ENCODE peak calls at places on chromosomes 1 and 21, in seven cellular contexts. One of them, this sample, is unnamed.

GRCh38 chr21:38505654-38506523 is 7.6 kb upstream of the ERG start:
- DNase-seq in PC-3: peak
- DNase-seq in cardiac fibroblast: peak
- DNase-seq in pancreas: no peak
- DNase-seq in astrocyte of the spinal cord: peak
- DNase-seq in heart left ventricle: no peak
- DNase-seq in lower leg skin: peak
- DNase-seq in this sample: peak

GRCh38 chr1:230277201-230277771 is 148.8 kb downstream of the PGBD5 start:
- DNase-seq in heart left ventricle: no peak
- DNase-seq in cardiac fibroblast: no peak
- DNase-seq in astrocyte of the spinal cord: no peak
- DNase-seq in pancreas: no peak
- DNase-seq in lower leg skin: no peak
- DNase-seq in PC-3: no peak
- DNase-seq in this sample: no peak

GRCh38 chr1:82586473-82586872 is 785.7 kb downstream of the ADGRL2 start:
- DNase-seq in PC-3: no peak
- DNase-seq in astrocyte of the spinal cord: no peak
- DNase-seq in cardiac fibroblast: peak
- DNase-seq in lower leg skin: no peak
- DNase-seq in pancreas: peak
- DNase-seq in heart left ventricle: peak
- DNase-seq in this sample: no peak

GRCh38 chr21:37489553-37489952 is 123.0 kb downstream of the DYRK1A start:
- DNase-seq in pancreas: no peak
- DNase-seq in astrocyte of the spinal cord: peak
- DNase-seq in cardiac fibroblast: no peak
- DNase-seq in PC-3: no peak
- DNase-seq in heart left ventricle: no peak
- DNase-seq in lower leg skin: no peak
- DNase-seq in this sample: no peak

GRCh38 chr1:43757343-43758053 is 50.2 kb downstream of the ST3GAL3 start:
- DNase-seq in cardiac fibroblast: no peak
- DNase-seq in lower leg skin: no peak
- DNase-seq in PC-3: no peak
- DNase-seq in heart left ventricle: no peak
- DNase-seq in pancreas: no peak
- DNase-seq in astrocyte of the spinal cord: no peak
- DNase-seq in this sample: peak

GRCh38 chr1:167086033-167086432 is 4.1 kb downstream of the GPA33 start:
- DNase-seq in PC-3: no peak
- DNase-seq in cardiac fibroblast: no peak
- DNase-seq in astrocyte of the spinal cord: no peak
- DNase-seq in lower leg skin: no peak
- DNase-seq in heart left ventricle: no peak
- DNase-seq in pancreas: no peak
- DNase-seq in this sample: peak

GRCh38 chr1:161784963-161785362 is 18.8 kb downstream of the ATF6 start:
- DNase-seq in astrocyte of the spinal cord: no peak
- DNase-seq in lower leg skin: no peak
- DNase-seq in pancreas: no peak
- DNase-seq in cardiac fibroblast: no peak
- DNase-seq in heart left ventricle: no peak
- DNase-seq in PC-3: no peak
- DNase-seq in this sample: no peak

GRCh38 chr1:77370588-77371306 is 88.9 kb downstream of the AK5 start:
- DNase-seq in heart left ventricle: no peak
- DNase-seq in PC-3: peak
- DNase-seq in lower leg skin: no peak
- DNase-seq in astrocyte of the spinal cord: peak
- DNase-seq in cardiac fibroblast: peak
- DNase-seq in pancreas: no peak
- DNase-seq in this sample: peak

GRCh38 chr1:161188381-161188780 is 10.5 kb downstream of the ADAMTS4 start:
- DNase-seq in PC-3: no peak
- DNase-seq in heart left ventricle: no peak
- DNase-seq in pancreas: no peak
- DNase-seq in cardiac fibroblast: peak
- DNase-seq in lower leg skin: no peak
- DNase-seq in astrocyte of the spinal cord: no peak
- DNase-seq in this sample: no peak

GRCh38 chr1:24107462-24108225 is 4.3 kb downstream of the MYOM3 start:
- DNase-seq in PC-3: peak
- DNase-seq in pancreas: peak
- DNase-seq in astrocyte of the spinal cord: peak
- DNase-seq in heart left ventricle: no peak
- DNase-seq in cardiac fibroblast: peak
- DNase-seq in lower leg skin: no peak
- DNase-seq in this sample: peak

DNA sequence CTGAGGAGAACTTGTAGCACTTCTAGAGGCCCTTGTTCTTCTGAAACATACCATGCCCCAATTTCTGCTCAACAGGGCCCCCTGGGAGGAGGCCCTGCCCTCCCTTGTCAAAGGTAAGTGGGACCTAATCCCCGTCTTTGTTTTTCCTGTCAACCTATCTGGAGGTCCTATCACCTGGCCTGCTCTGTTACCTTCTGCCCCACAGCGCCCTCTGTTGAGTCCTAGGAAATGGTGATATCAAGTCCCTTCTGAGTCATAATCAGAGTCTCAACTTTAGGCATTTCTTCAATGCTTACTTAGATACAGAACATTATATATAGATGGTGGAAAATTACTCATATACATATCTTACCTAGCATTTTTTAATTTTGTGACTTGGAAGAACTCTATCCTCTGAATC is 28.2 kb upstream of the FCRL4 start:
- DNase-seq in astrocyte of the spinal cord: no peak
- DNase-seq in PC-3: peak
- DNase-seq in lower leg skin: no peak
- DNase-seq in cardiac fibroblast: no peak
- DNase-seq in heart left ventricle: no peak
- DNase-seq in pancreas: no peak
- DNase-seq in this sample: peak
- TF ChIP-seq CTCF in astrocyte of the spinal cord: no peak
- TF ChIP-seq CTCF in PC-3: peak
- TF ChIP-seq CTCF in lower leg skin: no peak
- TF ChIP-seq CTCF in cardiac fibroblast: no peak
- TF ChIP-seq CTCF in heart left ventricle: no peak
- TF ChIP-seq CTCF in pancreas: no peak
- TF ChIP-seq CTCF in this sample: peak

GRCh38 chr1:153984125-153984899 is 1.8 kb downstream of the RAB13 start:
- DNase-seq in cardiac fibroblast: no peak
- DNase-seq in pancreas: no peak
- DNase-seq in heart left ventricle: no peak
- DNase-seq in PC-3: no peak
- DNase-seq in astrocyte of the spinal cord: no peak
- DNase-seq in lower leg skin: no peak
- DNase-seq in this sample: no peak
- H3K4me3 ChIP-seq in cardiac fibroblast: peak
- H3K4me3 ChIP-seq in pancreas: no peak
- H3K4me3 ChIP-seq in heart left ventricle: no peak
- H3K4me3 ChIP-seq in PC-3: peak
- H3K4me3 ChIP-seq in astrocyte of the spinal cord: peak
- H3K4me3 ChIP-seq in lower leg skin: no peak
- H3K4me3 ChIP-seq in this sample: no peak

GRCh38 chr1:226223157-226223785 is at the start of gene MIXL1:
- DNase-seq in lower leg skin: no peak
- DNase-seq in heart left ventricle: no peak
- DNase-seq in pancreas: no peak
- DNase-seq in PC-3: no peak
- DNase-seq in astrocyte of the spinal cord: no peak
- DNase-seq in cardiac fibroblast: no peak
- DNase-seq in this sample: no peak

GRCh38 chr1:226226601-226227000 is 3.1 kb downstream of the MIXL1 start:
- DNase-seq in pancreas: no peak
- DNase-seq in astrocyte of the spinal cord: no peak
- DNase-seq in heart left ventricle: no peak
- DNase-seq in PC-3: no peak
- DNase-seq in cardiac fibroblast: no peak
- DNase-seq in lower leg skin: no peak
- DNase-seq in this sample: no peak

GRCh38 chr1:226222686-226223085 is 778 bp upstream of the MIXL1 start:
- DNase-seq in astrocyte of the spinal cord: no peak
- DNase-seq in lower leg skin: no peak
- DNase-seq in heart left ventricle: no peak
- DNase-seq in PC-3: no peak
- DNase-seq in pancreas: no peak
- DNase-seq in cardiac fibroblast: no peak
- DNase-seq in this sample: no peak

GRCh38 chr1:226220473-226221189 is 2.8 kb upstream of the MIXL1 start:
- DNase-seq in cardiac fibroblast: no peak
- DNase-seq in PC-3: no peak
- DNase-seq in pancreas: no peak
- DNase-seq in astrocyte of the spinal cord: no peak
- DNase-seq in lower leg skin: no peak
- DNase-seq in heart left ventricle: no peak
- DNase-seq in this sample: no peak

DNA sequence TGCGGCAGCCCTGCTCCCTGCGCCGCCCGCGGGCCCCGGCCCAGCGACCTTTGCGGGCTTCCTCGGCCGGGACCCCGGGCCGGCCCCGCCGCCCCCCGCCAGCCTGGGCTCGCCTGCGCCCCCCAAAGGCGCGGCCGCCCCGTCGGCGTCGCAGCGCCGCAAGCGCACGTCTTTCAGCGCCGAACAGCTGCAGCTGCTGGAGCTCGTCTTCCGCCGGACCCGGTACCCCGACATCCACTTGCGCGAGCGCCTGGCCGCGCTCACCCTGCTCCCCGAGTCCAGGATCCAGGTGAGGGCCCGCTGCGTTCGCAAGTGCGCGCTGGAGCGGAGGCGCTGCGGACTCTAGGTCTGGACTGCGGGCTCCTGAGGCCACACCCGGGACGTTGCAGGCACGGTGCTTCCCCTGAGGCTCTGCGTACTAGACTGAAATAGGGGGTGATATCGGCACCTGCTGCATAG is 351 bp downstream of the MIXL1 start:
- DNase-seq in heart left ventricle: no peak
- DNase-seq in cardiac fibroblast: no peak
- DNase-seq in PC-3: no peak
- DNase-seq in astrocyte of the spinal cord: peak
- DNase-seq in lower leg skin: no peak
- DNase-seq in pancreas: no peak
- DNase-seq in this sample: peak
- TF ChIP-seq CTCF in heart left ventricle: no peak
- TF ChIP-seq CTCF in cardiac fibroblast: no peak
- TF ChIP-seq CTCF in PC-3: no peak
- TF ChIP-seq CTCF in astrocyte of the spinal cord: no peak
- TF ChIP-seq CTCF in lower leg skin: no peak
- TF ChIP-seq CTCF in pancreas: no peak
- TF ChIP-seq CTCF in this sample: no peak

DNA sequence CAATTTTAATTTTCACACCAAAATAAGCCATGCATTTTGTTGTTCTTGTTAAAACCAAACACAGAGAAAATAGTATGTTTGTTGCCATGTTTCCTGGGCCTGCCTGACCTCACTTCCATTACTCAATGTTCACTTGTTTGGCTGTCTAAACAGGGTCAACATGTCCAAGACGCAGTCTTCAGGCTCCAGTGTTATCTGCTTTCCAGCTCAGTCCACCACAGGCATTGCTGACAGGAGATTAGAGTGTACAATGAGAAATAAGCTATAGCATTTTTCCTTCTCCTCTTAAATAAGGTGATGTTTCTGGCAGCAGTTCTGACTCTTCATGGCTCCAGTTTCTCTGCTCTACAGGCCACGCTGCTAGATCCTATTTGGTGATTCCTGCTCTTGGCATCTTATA is 1030.5 kb downstream of the KCNT2 start:
- DNase-seq in heart left ventricle: no peak
- DNase-seq in PC-3: no peak
- DNase-seq in pancreas: no peak
- DNase-seq in cardiac fibroblast: no peak
- DNase-seq in astrocyte of the spinal cord: no peak
- DNase-seq in lower leg skin: no peak
- DNase-seq in this sample: no peak
- H3K4me3 ChIP-seq in heart left ventricle: no peak
- H3K4me3 ChIP-seq in PC-3: no peak
- H3K4me3 ChIP-seq in pancreas: no peak
- H3K4me3 ChIP-seq in cardiac fibroblast: no peak
- H3K4me3 ChIP-seq in astrocyte of the spinal cord: no peak
- H3K4me3 ChIP-seq in lower leg skin: no peak
- H3K4me3 ChIP-seq in this sample: no peak

GRCh38 chr1:67001682-67002425 is 52.1 kb downstream of the SLC35D1 start:
- DNase-seq in lower leg skin: no peak
- DNase-seq in astrocyte of the spinal cord: no peak
- DNase-seq in cardiac fibroblast: no peak
- DNase-seq in heart left ventricle: no peak
- DNase-seq in pancreas: peak
- DNase-seq in PC-3: no peak
- DNase-seq in this sample: no peak

GRCh38 chr1:66998972-66999371 is 55.0 kb downstream of the SLC35D1 start:
- DNase-seq in pancreas: no peak
- DNase-seq in PC-3: no peak
- DNase-seq in heart left ventricle: no peak
- DNase-seq in astrocyte of the spinal cord: no peak
- DNase-seq in lower leg skin: no peak
- DNase-seq in cardiac fibroblast: no peak
- DNase-seq in this sample: peak

GRCh38 chr1:66999640-67000400 is 54.1 kb downstream of the SLC35D1 start:
- DNase-seq in heart left ventricle: no peak
- DNase-seq in pancreas: no peak
- DNase-seq in PC-3: no peak
- DNase-seq in cardiac fibroblast: no peak
- DNase-seq in lower leg skin: no peak
- DNase-seq in astrocyte of the spinal cord: no peak
- DNase-seq in this sample: no peak

GRCh38 chr1:66993076-66993475 is 60.9 kb downstream of the SLC35D1 start:
- DNase-seq in astrocyte of the spinal cord: no peak
- DNase-seq in heart left ventricle: no peak
- DNase-seq in PC-3: no peak
- DNase-seq in pancreas: no peak
- DNase-seq in cardiac fibroblast: no peak
- DNase-seq in lower leg skin: no peak
- DNase-seq in this sample: no peak

GRCh38 chr1:66996018-66996682 is 57.8 kb downstream of the SLC35D1 start:
- DNase-seq in cardiac fibroblast: peak
- DNase-seq in astrocyte of the spinal cord: peak
- DNase-seq in lower leg skin: peak
- DNase-seq in pancreas: peak
- DNase-seq in PC-3: peak
- DNase-seq in heart left ventricle: peak
- DNase-seq in this sample: peak
- TF ChIP-seq CTCF in cardiac fibroblast: peak
- TF ChIP-seq CTCF in astrocyte of the spinal cord: peak
- TF ChIP-seq CTCF in lower leg skin: no peak
- TF ChIP-seq CTCF in pancreas: peak
- TF ChIP-seq CTCF in PC-3: peak
- TF ChIP-seq CTCF in heart left ventricle: peak
- TF ChIP-seq CTCF in this sample: peak

GRCh38 chr1:4176841-4177240 is 276.8 kb upstream of the C1orf174 start:
- DNase-seq in PC-3: no peak
- DNase-seq in cardiac fibroblast: no peak
- DNase-seq in astrocyte of the spinal cord: no peak
- DNase-seq in pancreas: no peak
- DNase-seq in heart left ventricle: no peak
- DNase-seq in lower leg skin: peak
- DNase-seq in this sample: no peak
- H3K4me3 ChIP-seq in PC-3: no peak
- H3K4me3 ChIP-seq in cardiac fibroblast: no peak
- H3K4me3 ChIP-seq in astrocyte of the spinal cord: no peak
- H3K4me3 ChIP-seq in pancreas: no peak
- H3K4me3 ChIP-seq in heart left ventricle: no peak
- H3K4me3 ChIP-seq in lower leg skin: no peak
- H3K4me3 ChIP-seq in this sample: no peak

GRCh38 chr1:22231995-22232690 is 89.2 kb upstream of the WNT4 start:
- DNase-seq in heart left ventricle: no peak
- DNase-seq in astrocyte of the spinal cord: no peak
- DNase-seq in lower leg skin: no peak
- DNase-seq in PC-3: no peak
- DNase-seq in cardiac fibroblast: no peak
- DNase-seq in pancreas: peak
- DNase-seq in this sample: no peak
- TF ChIP-seq CTCF in heart left ventricle: no peak
- TF ChIP-seq CTCF in astrocyte of the spinal cord: peak
- TF ChIP-seq CTCF in lower leg skin: no peak
- TF ChIP-seq CTCF in PC-3: peak
- TF ChIP-seq CTCF in cardiac fibroblast: peak
- TF ChIP-seq CTCF in pancreas: no peak
- TF ChIP-seq CTCF in this sample: no peak